ENCODE peak calls at places on chromosomes 11 and 22, in five cellular contexts. G is stomach; D is CD4-positive, alpha-beta T cell; V is mesendoderm; O is transverse colon. A is an unnamed sample.

GRCh38 chr11:72010529-72011233 is 12.0 kb downstream of the IL18BP start:
- DNase-seq in G (no peak), D (no peak), V (no peak), O (no peak), A (no peak)

GRCh38 chr11:59199546-59200420 is 12.9 kb downstream of the MPEG1 start:
- DNase-seq in G (no peak), D (no peak), V (no peak), O (no peak), A (no peak)

GRCh38 chr11:99406345-99406744 is 385.6 kb downstream of the CNTN5 start:
- DNase-seq in G (no peak), D (no peak), V (no peak), O (no peak), A (no peak)

GRCh38 chr22:49728566-49729271 is 99.0 kb downstream of the BRD1 start:
- DNase-seq in G (peak), D (no peak), V (no peak), O (no peak), A (no peak)

GRCh38 chr11:34638897-34639296 is 18.0 kb downstream of the EHF start:
- DNase-seq in G (no peak), D (no peak), V (no peak), O (no peak), A (no peak)

GRCh38 chr11:5324197-5324596 is at the start of gene OR51B2:
- DNase-seq in G (no peak), D (no peak), V (no peak), O (no peak), A (no peak)

GRCh38 chr22:29253561-29254282 is 14.1 kb downstream of the RHBDD3 start:
- DNase-seq in G (peak), D (no peak), V (peak), O (no peak), A (no peak)

GRCh38 chr11:84438565-84438964 is 1152.4 kb upstream of the CCDC90B start:
- DNase-seq in G (no peak), D (no peak), V (no peak), O (no peak), A (no peak)

GRCh38 chr22:45240137-45240809 is 421 bp downstream of the KIAA0930 start:
- DNase-seq in G (no peak), D (peak), V (peak), O (peak), A (no peak)

GRCh38 chr22:26851125-26851524 is 193.7 kb downstream of the MIAT start:
- DNase-seq in G (no peak), D (no peak), V (no peak), O (no peak), A (no peak)

GRCh38 chr11:35034401-35034800 is 104.6 kb upstream of the CD44 start:
- DNase-seq in G (no peak), D (no peak), V (no peak), O (no peak), A (no peak)

GRCh38 chr11:114070464-114071139 is 11.1 kb downstream of the ZBTB16 start:
- DNase-seq in G (no peak), D (no peak), V (no peak), O (no peak), A (no peak)

GRCh38 chr11:61567286-61568061 is 13.4 kb downstream of the SYT7 start:
- DNase-seq in G (peak), D (peak), V (peak), O (peak), A (no peak)

GRCh38 chr11:15897211-15897960 is 459.0 kb downstream of the SOX6 start:
- DNase-seq in G (no peak), D (no peak), V (peak), O (no peak), A (no peak)

GRCh38 chr22:46051646-46052045 is 74.7 kb upstream of the WNT7B start:
- DNase-seq in G (peak), D (no peak), V (no peak), O (peak), A (no peak)

GRCh38 chr11:57598831-57599155 is 1.3 kb downstream of the SERPING1 start:
- DNase-seq in G (no peak), D (no peak), V (peak), O (no peak), A (no peak)

GRCh38 chr11:68798221-68798813 is 43.4 kb downstream of the CPT1A start:
- DNase-seq in G (no peak), D (peak), V (peak), O (peak), A (no peak)

GRCh38 chr11:132312616-132313210 is 942.3 kb downstream of the NTM start:
- DNase-seq in G (no peak), D (no peak), V (peak), O (no peak), A (no peak)

GRCh38 chr11:95682552-95682951 is 107.0 kb downstream of the FAM76B start:
- DNase-seq in G (no peak), D (no peak), V (no peak), O (no peak), A (no peak)

GRCh38 chr22:35892192-35892591 is 136.4 kb downstream of the RBFOX2 start:
- DNase-seq in G (no peak), D (no peak), V (no peak), O (no peak), A (no peak)

GRCh38 chr11:112082729-112083128 is 3.8 kb downstream of the TIMM8B start:
- DNase-seq in G (no peak), D (no peak), V (no peak), O (no peak), A (no peak)

GRCh38 chr22:18997925-18998315 is 61.8 kb upstream of the PRODH start:
- DNase-seq in G (no peak), D (no peak), V (peak), O (no peak), A (no peak)

GRCh38 chr11:96008161-96008560 is 84.3 kb upstream of the MTMR2 start:
- DNase-seq in G (no peak), D (no peak), V (no peak), O (no peak), A (no peak)

GRCh38 chr22:23815781-23816551 is 22.8 kb downstream of the DERL3 start:
- DNase-seq in G (no peak), D (no peak), V (no peak), O (no peak), A (peak)

GRCh38 chr11:64253481-64253880 is 2.2 kb downstream of the PLCB3 start:
- DNase-seq in G (no peak), D (no peak), V (no peak), O (peak), A (peak)

GRCh38 chr11:42172441-42172840 is 713.0 kb upstream of the LRRC4C start:
- DNase-seq in G (no peak), D (no peak), V (no peak), O (no peak), A (no peak)

GRCh38 chr11:57597971-57598830 is 716 bp downstream of the SERPING1 start:
- DNase-seq in G (peak), D (no peak), V (peak), O (peak), A (no peak)

GRCh38 chr11:127618721-127619120 is 618.2 kb upstream of the KIRREL3 start:
- DNase-seq in G (no peak), D (no peak), V (no peak), O (no peak), A (no peak)

GRCh38 chr22:27146871-27147591 is 489.6 kb downstream of the MIAT start:
- DNase-seq in G (no peak), D (no peak), V (peak), O (no peak), A (no peak)

GRCh38 chr22:19797086-19797485 is 36.5 kb downstream of the TBX1 start:
- DNase-seq in G (no peak), D (no peak), V (no peak), O (no peak), A (no peak)

GRCh38 chr11:62539238-62539925 is 7.2 kb downstream of the AHNAK start:
- DNase-seq in G (peak), D (peak), V (no peak), O (peak), A (peak)

GRCh38 chr11:132161538-132161937 is 791.1 kb downstream of the NTM start:
- DNase-seq in G (no peak), D (no peak), V (no peak), O (no peak), A (no peak)

GRCh38 chr11:119374632-119375394 is 6.7 kb downstream of the USP2 start:
- DNase-seq in G (no peak), D (no peak), V (peak), O (no peak), A (peak)
- H3K27ac ChIP-seq in G (peak), D (no peak), V (no peak), O (peak), A (peak)

GRCh38 chr11:3173795-3174194 is 8.7 kb upstream of the OSBPL5 start:
- DNase-seq in G (no peak), D (no peak), V (no peak), O (no peak), A (no peak)
- H3K27ac ChIP-seq in G (no peak), D (no peak), V (no peak), O (no peak), A (no peak)

GRCh38 chr22:37190262-37190780 is 2.3 kb upstream of the C1QTNF6 start:
- DNase-seq in G (no peak), D (no peak), V (no peak), O (no peak), A (no peak)

GRCh38 chr22:37194750-37195149 is 6.7 kb upstream of the C1QTNF6 start:
- DNase-seq in G (no peak), D (no peak), V (no peak), O (no peak), A (no peak)

GRCh38 chr22:37193629-37194191 is 5.7 kb upstream of the C1QTNF6 start:
- DNase-seq in G (no peak), D (no peak), V (no peak), O (peak), A (no peak)

GRCh38 chr22:37192232-37192631 is 4.2 kb upstream of the C1QTNF6 start:
- DNase-seq in G (no peak), D (no peak), V (peak), O (no peak), A (no peak)

DNA sequence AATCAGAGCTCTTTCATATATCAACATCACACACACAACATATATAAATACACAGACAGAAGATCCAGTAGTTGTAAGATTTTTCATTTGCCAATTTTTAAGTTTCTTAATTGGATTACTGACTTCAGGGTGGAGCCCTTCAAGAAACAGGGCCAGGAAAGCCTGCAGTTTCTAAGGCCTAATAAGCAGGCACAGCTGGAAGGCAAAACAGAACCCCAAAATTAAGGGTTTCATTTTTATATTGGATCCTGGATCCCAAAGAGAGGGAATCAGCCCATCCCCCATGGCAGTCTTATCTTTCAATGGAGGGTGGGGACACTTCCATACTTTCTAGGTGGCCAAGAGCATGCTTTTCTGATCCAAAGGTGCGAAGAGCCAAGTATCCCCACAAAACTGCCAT is 4.7 kb upstream of the C1QTNF6 start:
- DNase-seq in G (no peak), D (no peak), V (no peak), O (no peak), A (no peak)
- H3K27ac ChIP-seq in G (no peak), D (no peak), V (no peak), O (peak), A (no peak)

GRCh38 chr11:119222891-119223290 is 16.8 kb downstream of the CBL start:
- DNase-seq in G (no peak), D (no peak), V (no peak), O (no peak), A (no peak)
- H3K27ac ChIP-seq in G (peak), D (no peak), V (no peak), O (peak), A (peak)

GRCh38 chr22:42207918-42208317 is 62.5 kb downstream of the TCF20 start:
- DNase-seq in G (no peak), D (no peak), V (no peak), O (no peak), A (no peak)

GRCh38 chr22:42203609-42204008 is 66.8 kb downstream of the TCF20 start:
- DNase-seq in G (no peak), D (no peak), V (peak), O (no peak), A (no peak)

GRCh38 chr22:42202669-42203068 is 67.8 kb downstream of the TCF20 start:
- DNase-seq in G (no peak), D (peak), V (peak), O (no peak), A (no peak)

GRCh38 chr22:42208362-42208761 is 62.1 kb downstream of the TCF20 start:
- DNase-seq in G (no peak), D (no peak), V (no peak), O (no peak), A (no peak)
- H3K27ac ChIP-seq in G (no peak), D (no peak), V (no peak), O (no peak), A (no peak)

GRCh38 chr22:37057796-37058510 is 6.4 kb downstream of the KCTD17 start:
- DNase-seq in G (no peak), D (no peak), V (no peak), O (no peak), A (no peak)

GRCh38 chr22:37061611-37062365 is 10.2 kb downstream of the KCTD17 start:
- DNase-seq in G (no peak), D (no peak), V (no peak), O (no peak), A (no peak)

GRCh38 chr22:37058917-37059701 is 7.6 kb downstream of the KCTD17 start:
- DNase-seq in G (no peak), D (no peak), V (no peak), O (no peak), A (no peak)

GRCh38 chr22:37060801-37061610 is 9.5 kb downstream of the KCTD17 start:
- DNase-seq in G (no peak), D (no peak), V (no peak), O (no peak), A (no peak)

DNA sequence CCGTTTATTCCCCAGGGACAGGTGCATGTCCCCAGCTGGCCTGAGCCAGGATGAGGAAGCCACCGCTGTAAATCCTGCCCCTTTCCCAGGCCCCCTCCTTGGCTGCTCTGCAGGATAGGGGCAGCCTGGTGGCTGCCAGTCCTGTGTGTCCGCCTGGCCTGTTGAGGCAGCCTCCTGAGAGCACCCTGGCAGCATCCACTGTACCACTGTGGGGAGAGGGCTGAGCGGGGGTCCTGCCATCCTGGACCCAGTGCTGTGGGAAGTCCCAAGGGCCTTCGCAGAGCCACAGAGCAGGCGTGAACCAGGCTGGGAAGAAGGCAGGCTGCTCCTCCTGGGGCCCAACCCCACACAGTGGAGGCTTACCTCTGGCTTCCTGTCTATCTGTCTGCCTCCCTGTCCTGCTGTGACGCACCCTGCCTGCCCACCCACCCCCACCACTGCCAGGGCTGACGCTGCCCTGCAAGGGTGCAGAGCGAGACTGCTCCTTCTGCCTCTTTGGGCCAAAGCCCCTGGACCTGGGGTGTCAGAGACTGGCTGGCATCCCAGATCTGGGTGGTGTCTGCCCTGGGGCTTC is 8.4 kb downstream of the KCTD17 start:
- DNase-seq in G (no peak), D (no peak), V (no peak), O (no peak), A (no peak)
- H3K27ac ChIP-seq in G (no peak), D (no peak), V (no peak), O (no peak), A (no peak)

A was measured in substantia nigra.